ENCODE peak calls at places on chromosomes 5 and 9, in eight cellular contexts. Z is nephron progenitor cell, K is AG10803, N is chondrocyte, S is heart left ventricle, H is fibroblast of villous mesenchyme, R is endothelial cell of umbilical vein, T is ACHN. C is an unnamed sample.

GRCh38 chr9:131273791-131274673 is 2.3 kb downstream of the FAM78A start:
- DNase-seq in S (no peak), R (peak), N (no peak), Z (no peak), K (no peak), T (no peak), H (no peak), C (no peak)

GRCh38 chr9:130243015-130243881 is 22.3 kb upstream of the HMCN2 start:
- DNase-seq in N (peak), S (peak), T (peak), Z (peak), R (peak), H (peak), K (peak), C (peak)

GRCh38 chr9:109861499-109861898 is 81.5 kb downstream of the PALM2AKAP2 start:
- DNase-seq in T (no peak), N (no peak), Z (no peak), K (peak), H (peak), R (no peak), S (no peak), C (no peak)

GRCh38 chr9:134622896-134623407 is 18.7 kb upstream of the COL5A1 start:
- DNase-seq in N (peak), Z (no peak), T (no peak), S (peak), H (no peak), K (no peak), R (no peak), C (no peak)

GRCh38 chr5:130337179-130337888 is 433.1 kb downstream of the CHSY3 start:
- DNase-seq in H (peak), T (peak), N (no peak), Z (no peak), S (no peak), R (peak), K (peak), C (no peak)

GRCh38 chr5:144582046-144582445 is 411.4 kb downstream of the KCTD16 start:
- DNase-seq in K (no peak), N (no peak), H (no peak), S (no peak), T (no peak), Z (no peak), R (no peak), C (no peak)

GRCh38 chr5:116288524-116288923 is 203.7 kb downstream of the COMMD10 start:
- DNase-seq in R (no peak), Z (no peak), H (no peak), S (no peak), N (no peak), K (no peak), T (no peak), C (no peak)

GRCh38 chr5:76363385-76364261 is 39.5 kb upstream of the IQGAP2 start:
- DNase-seq in H (no peak), S (no peak), R (no peak), K (no peak), Z (no peak), T (no peak), N (no peak), C (no peak)

GRCh38 chr5:117682416-117682815 is 1107.8 kb upstream of the SEMA6A start:
- DNase-seq in K (no peak), R (no peak), H (no peak), T (no peak), N (no peak), Z (no peak), S (no peak), C (no peak)

GRCh38 chr5:77957931-77958476 is 181.9 kb upstream of the TBCA start:
- DNase-seq in S (no peak), Z (peak), H (no peak), T (no peak), K (no peak), N (no peak), R (no peak), C (no peak)

GRCh38 chr9:752201-752600 is 89.3 kb upstream of the DMRT1 start:
- DNase-seq in N (no peak), S (no peak), T (no peak), R (peak), K (peak), H (peak), Z (no peak), C (no peak)

GRCh38 chr5:134568761-134569725 is 43.6 kb downstream of the JADE2 start:
- DNase-seq in T (peak), Z (peak), S (peak), K (peak), R (peak), H (peak), N (no peak), C (no peak)

GRCh38 chr5:43121565-43122484 is 1.1 kb downstream of the ZNF131 start:
- DNase-seq in T (peak), Z (peak), H (peak), R (peak), N (no peak), K (peak), S (no peak), C (peak)

GRCh38 chr5:172718527-172719114 is 52.4 kb downstream of the DUSP1 start:
- DNase-seq in N (no peak), T (no peak), S (no peak), R (no peak), H (no peak), Z (no peak), K (no peak), C (no peak)

GRCh38 chr5:39801306-39801705 is 376.5 kb upstream of the DAB2 start:
- DNase-seq in K (peak), Z (no peak), N (no peak), T (no peak), H (no peak), R (no peak), S (no peak), C (no peak)

C was measured in SK-N-DZ.